ENCODE peak calls at places on chromosomes 13 and 19, in four cellular contexts. H, M, D and T are unnamed samples.
A peak's percentile ranks its signal among the peaks of the same experiment; 100 is the strongest.

GRCh38 chr13:63435668-63436275 is 2020.1 kb upstream of the PCDH20 start:
- DNase-seq in H (no peak), M (no peak), D (no peak), T (no peak)

GRCh38 chr19:39555883-39556282 is 15.9 kb upstream of the EID2 start:
- DNase-seq in H (no peak), M (no peak), D (no peak), T (no peak)

GRCh38 chr19:51660975-51661600 is 14.5 kb upstream of the SIGLEC14 start:
- DNase-seq in H (peak; percentile 88), M (peak; percentile 44), D (peak; percentile 79), T (peak; percentile 54)

GRCh38 chr19:5070390-5070789 is 101.5 kb downstream of the KDM4B start:
- DNase-seq in H (no peak), M (no peak), D (no peak), T (no peak)

GRCh38 chr19:39196320-39196719 is 444 bp upstream of the NCCRP1 start:
- DNase-seq in H (no peak), M (no peak), D (no peak), T (no peak)

GRCh38 chr19:9865732-9866627 is 30.9 kb downstream of the PIN1 start:
- DNase-seq in H (no peak), M (no peak), D (no peak), T (no peak)

GRCh38 chr13:75222031-75222430 is 259.9 kb downstream of the TBC1D4 start:
- DNase-seq in H (no peak), M (no peak), D (no peak), T (no peak)

GRCh38 chr19:10420444-10421239 is at the start of gene PDE4A:
- DNase-seq in H (peak; percentile 64), M (peak; percentile 32), D (peak; percentile 68), T (no peak)

GRCh38 chr13:101714195-101714594 is 261.7 kb downstream of the ITGBL1 start:
- DNase-seq in H (no peak), M (no peak), D (no peak), T (no peak)

GRCh38 chr13:97878421-97879375 is 74.8 kb upstream of the IPO5 start:
- DNase-seq in H (no peak), M (no peak), D (no peak), T (no peak)

GRCh38 chr19:32357720-32358119 is 12.3 kb downstream of the ZNF507 start:
- DNase-seq in H (no peak), M (peak; percentile 61), D (peak; percentile 28), T (no peak)

GRCh38 chr13:22926176-22927007 is 254.4 kb upstream of the SGCG start:
- DNase-seq in H (peak; percentile 79), M (no peak), D (peak; percentile 87), T (no peak)

GRCh38 chr19:23482829-23483228 is 87.6 kb upstream of the ZNF91 start:
- DNase-seq in H (no peak), M (no peak), D (no peak), T (no peak)

GRCh38 chr19:23475477-23475876 is 80.2 kb upstream of the ZNF91 start:
- DNase-seq in H (no peak), M (no peak), D (no peak), T (no peak)

GRCh38 chr19:23481043-23481442 is 85.8 kb upstream of the ZNF91 start:
- DNase-seq in H (no peak), M (no peak), D (no peak), T (no peak)
- TF ChIP-seq NR3C1 in H (no peak), M (no peak), D (no peak), T (no peak)

GRCh38 chr19:35642312-35642711 is 767 bp downstream of the ETV2 start:
- DNase-seq in H (no peak), M (no peak), D (no peak), T (no peak)
- TF ChIP-seq NR3C1 in H (no peak), M (no peak), D (no peak), T (no peak)

GRCh38 chr19:14015454-14016035 is 9.4 kb upstream of the RFX1 start:
- DNase-seq in H (no peak), M (no peak), D (no peak), T (peak; percentile 37)

GRCh38 chr19:14022469-14022868 is 5.5 kb upstream of the RLN3 start:
- DNase-seq in H (no peak), M (no peak), D (no peak), T (no peak)

GRCh38 chr19:14023404-14024235 is 4.3 kb upstream of the RLN3 start:
- DNase-seq in H (peak; percentile 77), M (peak; percentile 58), D (peak; percentile 67), T (peak; percentile 85)

GRCh38 chr19:14021474-14021873 is 6.5 kb upstream of the RLN3 start:
- DNase-seq in H (peak; percentile 30), M (no peak), D (peak; percentile 34), T (no peak)

DNA sequence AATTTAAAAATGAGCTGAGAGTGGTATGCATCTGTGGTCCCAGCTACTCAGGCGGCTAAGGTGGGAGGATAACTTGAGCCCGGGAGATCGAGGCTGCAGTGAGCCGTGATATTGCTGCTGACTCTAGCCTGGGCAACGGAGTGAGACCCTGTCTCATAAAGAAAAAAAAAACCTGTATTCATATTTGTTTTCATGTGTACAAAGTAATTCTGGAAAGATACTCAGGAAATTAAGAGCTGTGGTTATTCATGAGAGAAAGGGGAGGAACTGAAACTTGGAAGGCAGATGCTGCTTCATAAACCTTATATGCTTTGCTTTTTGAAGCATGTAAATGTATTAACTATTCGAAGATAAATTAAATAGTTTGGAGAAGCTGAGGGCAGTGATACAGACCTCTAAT is 8.8 kb upstream of the RLN3 start:
- DNase-seq in H (no peak), M (no peak), D (no peak), T (no peak)
- TF ChIP-seq NR3C1 in H (no peak), M (no peak), D (no peak), T (no peak)

GRCh38 chr13:67440240-67440639 is 210.1 kb upstream of the PCDH9 start:
- DNase-seq in H (no peak), M (no peak), D (no peak), T (no peak)

GRCh38 chr13:67437246-67437645 is 207.1 kb upstream of the PCDH9 start:
- DNase-seq in H (no peak), M (no peak), D (no peak), T (no peak)

GRCh38 chr13:67439365-67439764 is 209.2 kb upstream of the PCDH9 start:
- DNase-seq in H (no peak), M (no peak), D (no peak), T (no peak)

GRCh38 chr13:67443901-67444300 is 213.8 kb upstream of the PCDH9 start:
- DNase-seq in H (no peak), M (no peak), D (no peak), T (no peak)

GRCh38 chr13:67438465-67438864 is 208.3 kb upstream of the PCDH9 start:
- DNase-seq in H (no peak), M (no peak), D (no peak), T (no peak)
- TF ChIP-seq NR3C1 in H (no peak), M (no peak), D (no peak), T (no peak)